ENCODE peak calls at places on chromosomes 16 and 17, in seven cellular contexts. I is head of caudate nucleus; M is T-helper 2 cell; R is hypothalamus; Q is activated CD4-positive, alpha-beta T cell treated with anti-CD3 and anti-CD28 coated beads for 48 hours; N is T-cell; W is KG1. O is an unnamed sample.

GRCh38 chr16:49277386-49277742 is 4.3 kb downstream of the CBLN1 start:
- DNase-seq in I (no peak), M (no peak), R (no peak), Q (no peak), N (no peak), W (no peak), O (no peak)

GRCh38 chr16:64933890-64934289 is 188.0 kb downstream of the CDH11 start:
- DNase-seq in I (peak; percentile 21), M (no peak), R (no peak), Q (no peak), N (no peak), W (no peak), O (no peak)

GRCh38 chr16:19618876-19619275 is 63.4 kb downstream of the VPS35L start:
- DNase-seq in I (no peak), M (no peak), R (no peak), Q (no peak), N (no peak), W (no peak), O (no peak)

GRCh38 chr17:54948380-54948779 is 20.1 kb downstream of the COX11 start:
- DNase-seq in I (no peak), M (no peak), R (no peak), Q (peak; percentile 5), N (no peak), W (no peak), O (no peak)

GRCh38 chr16:9787717-9788116 is 394.5 kb downstream of the GRIN2A start:
- DNase-seq in I (no peak), M (no peak), R (no peak), Q (no peak), N (no peak), W (no peak), O (no peak)

GRCh38 chr16:12436201-12436657 is 367.5 kb downstream of the CPPED1 start:
- DNase-seq in I (no peak), M (no peak), R (no peak), Q (no peak), N (no peak), W (no peak), O (no peak)

GRCh38 chr17:77385750-77386501 is 245.2 kb downstream of the SEC14L1 start:
- DNase-seq in I (no peak), M (no peak), R (no peak), Q (no peak), N (no peak), W (no peak), O (no peak)

GRCh38 chr16:55588799-55589198 is 22.3 kb downstream of the CAPNS2 start:
- DNase-seq in I (no peak), M (no peak), R (no peak), Q (no peak), N (no peak), W (no peak), O (no peak)

GRCh38 chr16:12900599-12901203 is 697 bp upstream of the SHISA9 start:
- DNase-seq in I (peak; percentile 69), M (no peak), R (peak; percentile 50), Q (no peak), N (no peak), W (no peak), O (no peak)

GRCh38 chr17:60142872-60143499 is 6.8 kb upstream of the CA4 start:
- DNase-seq in I (peak; percentile 86), M (peak; percentile 71), R (peak; percentile 33), Q (peak; percentile 89), N (peak; percentile 75), W (peak; percentile 84), O (peak; percentile 90)

GRCh38 chr16:46862555-46863447 is 21.4 kb upstream of the GPT2 start:
- DNase-seq in I (no peak), M (no peak), R (no peak), Q (peak; percentile 12), N (no peak), W (no peak), O (peak; percentile 36)

GRCh38 chr16:47565454-47565853 is 104.3 kb downstream of the PHKB start:
- DNase-seq in I (peak; percentile 19), M (no peak), R (peak; percentile 9), Q (no peak), N (no peak), W (no peak), O (no peak)

GRCh38 chr17:42253601-42254000 is 22.6 kb downstream of the STAT5B start:
- DNase-seq in I (no peak), M (no peak), R (no peak), Q (peak; percentile 39), N (no peak), W (no peak), O (no peak)

GRCh38 chr17:1985093-1985492 is 40.0 kb downstream of the RTN4RL1 start:
- DNase-seq in I (no peak), M (no peak), R (no peak), Q (no peak), N (no peak), W (no peak), O (no peak)

GRCh38 chr17:38604479-38605229 is 1.1 kb downstream of the SRCIN1 start:
- DNase-seq in I (peak; percentile 69), M (no peak), R (peak; percentile 59), Q (peak; percentile 42), N (peak; percentile 30), W (no peak), O (peak; percentile 43)

GRCh38 chr16:69073181-69073669 is 32.2 kb upstream of the HAS3 start:
- DNase-seq in I (no peak), M (no peak), R (no peak), Q (no peak), N (no peak), W (no peak), O (no peak)

O was measured in stimulated activated CD8-positive, alpha-beta memory T cell treated with anti-CD3 and anti-CD28 coated beads, Interleukin-4, amount 100 ng/mL, for 48 hours.